ENCODE peak calls at places on chromosomes 6 and 20, in five cellular contexts. T is K562, R is GM23338, I is GM12878, K is H1. C is an unnamed sample. For H3K4me1, the result is how much of the 10 kb centered on the place peaks cover.

GRCh38 chr6:134911532-134911931 is 38.4 kb downstream of the ALDH8A1 start:
- DNase-seq in T (no peak), R (no peak), I (no peak), K (no peak), C (no peak)

GRCh38 chr6:45541934-45542333 is 164.2 kb upstream of the SUPT3H start:
- DNase-seq in T (no peak), R (no peak), I (no peak), K (no peak), C (no peak)

GRCh38 chr6:124334359-124334758 is 530.7 kb downstream of the NKAIN2 start:
- DNase-seq in T (no peak), R (peak), I (no peak), K (no peak), C (no peak)

GRCh38 chr20:63580796-63581461 is 6.9 kb upstream of the HELZ2 start:
- DNase-seq in T (peak), R (peak), I (no peak), K (no peak), C (peak)

GRCh38 chr6:106177786-106178185 is 91.7 kb downstream of the PRDM1 start:
- DNase-seq in T (no peak), R (no peak), I (no peak), K (no peak), C (no peak)

GRCh38 chr20:58718121-58718563 is 25.5 kb downstream of the NPEPL1 start:
- DNase-seq in T (no peak), R (no peak), I (no peak), K (no peak), C (no peak)

GRCh38 chr6:128307671-128308070 is 212.7 kb downstream of the PTPRK start:
- DNase-seq in T (no peak), R (no peak), I (no peak), K (no peak), C (no peak)

GRCh38 chr20:12966468-12967085 is 42.2 kb upstream of the SPTLC3 start:
- DNase-seq in T (no peak), R (peak), I (no peak), K (no peak), C (peak)

GRCh38 chr6:130129781-130130246 is 92.9 kb downstream of the SAMD3 start:
- DNase-seq in T (no peak), R (no peak), I (no peak), K (no peak), C (no peak)

GRCh38 chr20:56247954-56248782 is at the start of gene MC3R:
- DNase-seq in T (peak), R (peak), I (no peak), K (peak), C (peak)

GRCh38 chr6:132483779-132484679 is 28.9 kb downstream of the STX7 start:
- DNase-seq in T (peak), R (peak), I (peak), K (no peak), C (peak)

GRCh38 chr6:152295346-152295745 is 341.8 kb downstream of the SYNE1 start:
- DNase-seq in T (no peak), R (no peak), I (no peak), K (no peak), C (no peak)

GRCh38 chr6:157727629-157728182 is 95.3 kb upstream of the SNX9 start:
- DNase-seq in T (no peak), R (no peak), I (no peak), K (no peak), C (peak)

GRCh38 chr6:134111062-134111677 is 58.7 kb upstream of the SLC2A12 start:
- DNase-seq in T (peak), R (peak), I (no peak), K (no peak), C (peak)

GRCh38 chr6:53985361-53985760 is 125.9 kb upstream of the MLIP start:
- DNase-seq in T (no peak), R (no peak), I (no peak), K (no peak), C (no peak)

GRCh38 chr6:7910654-7911344 is at the start of gene TXNDC5:
- DNase-seq in T (peak), R (peak), I (no peak), K (no peak), C (peak)

GRCh38 chr6:117418320-117418719 is 7.4 kb downstream of the ROS1 start:
- DNase-seq in T (no peak), R (no peak), I (no peak), K (no peak), C (no peak)

GRCh38 chr20:62590301-62591121 is 51.8 kb upstream of the SLCO4A1 start:
- DNase-seq in T (no peak), R (no peak), I (no peak), K (no peak), C (no peak)

GRCh38 chr6:35181313-35181932 is 32.3 kb upstream of the SCUBE3 start:
- DNase-seq in T (no peak), R (no peak), I (no peak), K (no peak), C (no peak)

GRCh38 chr6:7914991-7915789 is 4.6 kb upstream of the TXNDC5 start:
- DNase-seq in T (no peak), R (no peak), I (no peak), K (no peak), C (no peak)

GRCh38 chr6:13362432-13362831 is 34.1 kb upstream of the TBC1D7 start:
- DNase-seq in T (no peak), R (no peak), I (no peak), K (no peak), C (no peak)

GRCh38 chr20:16803965-16804792 is 56.0 kb downstream of the OTOR start:
- DNase-seq in T (peak), R (peak), I (no peak), K (peak), C (peak)

GRCh38 chr6:14072084-14072483 is 45.5 kb upstream of the CD83 start:
- DNase-seq in T (no peak), R (no peak), I (no peak), K (no peak), C (no peak)

GRCh38 chr6:158496700-158497099 is 63.2 kb upstream of the TMEM181 start:
- DNase-seq in T (no peak), R (peak), I (no peak), K (no peak), C (no peak)

GRCh38 chr6:157669747-157670216 is 153.3 kb upstream of the SNX9 start:
- DNase-seq in T (no peak), R (peak), I (no peak), K (peak), C (peak)

GRCh38 chr6:43969158-43969981 is 157.9 kb downstream of the MRPL14 start:
- DNase-seq in T (peak), R (no peak), I (no peak), K (no peak), C (no peak)

GRCh38 chr6:15960740-15961629 is 167.9 kb upstream of the MYLIP start:
- DNase-seq in T (no peak), R (peak), I (no peak), K (peak), C (no peak)

GRCh38 chr6:165439928-165440554 is 130.6 kb upstream of the C6orf118 start:
- DNase-seq in T (no peak), R (peak), I (no peak), K (no peak), C (peak)

GRCh38 chr6:137234505-137234863 is 15.3 kb upstream of the IFNGR1 start:
- DNase-seq in T (no peak), R (no peak), I (no peak), K (no peak), C (no peak)

GRCh38 chr6:155079985-155080452 is 84.9 kb downstream of the TIAM2 start:
- DNase-seq in T (peak), R (no peak), I (peak), K (no peak), C (no peak)

GRCh38 chr20:41330941-41331340 is 9.7 kb upstream of the LPIN3 start:
- DNase-seq in T (no peak), R (no peak), I (no peak), K (no peak), C (no peak)

GRCh38 chr6:109428889-109429477 is 11.4 kb downstream of the PPIL6 start:
- DNase-seq in T (no peak), R (no peak), I (no peak), K (no peak), C (no peak)

GRCh38 chr6:41577865-41578713 is 31.9 kb downstream of the FOXP4 start:
- DNase-seq in T (peak), R (peak), I (no peak), K (no peak), C (peak)

GRCh38 chr6:51024126-51024525 is 205.5 kb downstream of the TFAP2B start:
- DNase-seq in T (no peak), R (no peak), I (no peak), K (no peak), C (no peak)

GRCh38 chr6:28711325-28711724 is 185.6 kb downstream of the GPX5 start:
- DNase-seq in T (no peak), R (no peak), I (no peak), K (no peak), C (no peak)

GRCh38 chr6:32085759-32086458 is 23.2 kb downstream of the TNXB start:
- DNase-seq in T (peak), R (no peak), I (no peak), K (no peak), C (no peak)
- H3K4me1 ChIP-seq in T (under half), R (under half), I (under half), K (under half), C (half or more)

DNA sequence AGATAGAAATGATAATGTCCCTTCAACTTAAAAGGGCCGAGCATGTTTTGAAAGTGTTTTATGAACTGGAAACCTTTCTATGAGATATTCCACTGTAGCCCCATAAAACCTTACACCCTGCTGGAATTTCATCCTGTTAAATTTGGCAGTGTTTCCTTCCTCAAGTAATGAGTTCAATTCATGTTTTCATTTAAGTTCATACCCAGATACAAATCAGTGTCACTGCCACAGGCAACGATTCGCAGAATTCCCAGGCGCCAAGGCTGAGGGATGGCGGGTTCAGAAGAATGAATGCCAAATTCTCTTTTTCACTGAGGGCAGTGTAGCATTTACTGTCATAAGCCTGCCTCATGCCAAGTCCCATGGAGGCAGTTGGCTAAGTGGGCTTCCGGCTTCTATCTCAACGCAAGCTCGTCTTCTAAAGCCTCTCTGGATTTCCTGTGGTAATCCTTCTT is 511.8 kb upstream of the ID4 start:
- DNase-seq in T (no peak), R (no peak), I (no peak), K (no peak), C (no peak)
- TF ChIP-seq POLR2AphosphoS5 in T (no peak), R (no peak), I (no peak), K (no peak), C (no peak)

GRCh38 chr6:4413073-4413472 is 277.7 kb upstream of the ECI2 start:
- DNase-seq in T (no peak), R (no peak), I (no peak), K (no peak), C (no peak)
- TF ChIP-seq CREB1 in T (no peak), R (no peak), I (no peak), K (no peak), C (no peak)

GRCh38 chr6:25138697-25139051 is 140.5 kb upstream of the CARMIL1 start:
- DNase-seq in T (no peak), R (no peak), I (no peak), K (no peak), C (no peak)
- H3K4me1 ChIP-seq in T (under half), R (under half), I (under half), K (under half), C (under half)

C was measured in HepG2.